ENCODE peak calls at places on chromosomes 6 and 20, in eight cellular contexts. One of them, this sample, is unnamed.

GRCh38 chr6:119313937-119314893 is 35.3 kb downstream of the MAN1A1 start:
- DNase-seq in hepatocyte: no peak
- DNase-seq in astrocyte of the spinal cord: no peak
- DNase-seq in psoas muscle: no peak
- DNase-seq in transverse colon: peak
- DNase-seq in A549: no peak
- DNase-seq in astrocyte: no peak
- DNase-seq in cardiac muscle cell: peak
- DNase-seq in this sample: no peak

GRCh38 chr6:34151321-34152041 is 5.6 kb upstream of the GRM4 start:
- DNase-seq in hepatocyte: peak
- DNase-seq in astrocyte of the spinal cord: no peak
- DNase-seq in psoas muscle: no peak
- DNase-seq in transverse colon: no peak
- DNase-seq in A549: no peak
- DNase-seq in astrocyte: no peak
- DNase-seq in cardiac muscle cell: no peak
- DNase-seq in this sample: no peak

GRCh38 chr6:129359811-129360787 is 349.9 kb downstream of the ARHGAP18 start:
- DNase-seq in hepatocyte: no peak
- DNase-seq in astrocyte of the spinal cord: no peak
- DNase-seq in psoas muscle: no peak
- DNase-seq in transverse colon: no peak
- DNase-seq in A549: no peak
- DNase-seq in astrocyte: no peak
- DNase-seq in cardiac muscle cell: no peak
- DNase-seq in this sample: peak

GRCh38 chr6:16806363-16806762 is 45.1 kb upstream of the ATXN1 start:
- DNase-seq in hepatocyte: no peak
- DNase-seq in astrocyte of the spinal cord: no peak
- DNase-seq in psoas muscle: no peak
- DNase-seq in transverse colon: no peak
- DNase-seq in A549: no peak
- DNase-seq in astrocyte: no peak
- DNase-seq in cardiac muscle cell: no peak
- DNase-seq in this sample: no peak

GRCh38 chr20:32098786-32099185 is 10.7 kb upstream of the TM9SF4 start:
- DNase-seq in hepatocyte: no peak
- DNase-seq in astrocyte of the spinal cord: no peak
- DNase-seq in psoas muscle: no peak
- DNase-seq in transverse colon: no peak
- DNase-seq in A549: no peak
- DNase-seq in astrocyte: no peak
- DNase-seq in cardiac muscle cell: no peak
- DNase-seq in this sample: no peak

GRCh38 chr6:16712931-16713484 is 48.3 kb downstream of the ATXN1 start:
- DNase-seq in hepatocyte: peak
- DNase-seq in astrocyte of the spinal cord: peak
- DNase-seq in psoas muscle: peak
- DNase-seq in transverse colon: peak
- DNase-seq in A549: peak
- DNase-seq in astrocyte: peak
- DNase-seq in cardiac muscle cell: no peak
- DNase-seq in this sample: peak

GRCh38 chr6:364609-365540 is 26.7 kb upstream of the IRF4 start:
- DNase-seq in hepatocyte: no peak
- DNase-seq in astrocyte of the spinal cord: no peak
- DNase-seq in psoas muscle: no peak
- DNase-seq in transverse colon: no peak
- DNase-seq in A549: no peak
- DNase-seq in astrocyte: no peak
- DNase-seq in cardiac muscle cell: no peak
- DNase-seq in this sample: no peak

GRCh38 chr6:36829919-36830544 is 9.2 kb downstream of the CPNE5 start:
- DNase-seq in hepatocyte: peak
- DNase-seq in astrocyte of the spinal cord: peak
- DNase-seq in psoas muscle: peak
- DNase-seq in transverse colon: peak
- DNase-seq in A549: no peak
- DNase-seq in astrocyte: peak
- DNase-seq in cardiac muscle cell: no peak
- DNase-seq in this sample: no peak

GRCh38 chr6:34238507-34239239 is 2.0 kb downstream of the HMGA1 start:
- DNase-seq in hepatocyte: no peak
- DNase-seq in astrocyte of the spinal cord: peak
- DNase-seq in psoas muscle: no peak
- DNase-seq in transverse colon: no peak
- DNase-seq in A549: no peak
- DNase-seq in astrocyte: no peak
- DNase-seq in cardiac muscle cell: no peak
- DNase-seq in this sample: peak

GRCh38 chr6:15751721-15752350 is 89.0 kb upstream of the DTNBP1 start:
- DNase-seq in hepatocyte: no peak
- DNase-seq in astrocyte of the spinal cord: no peak
- DNase-seq in psoas muscle: no peak
- DNase-seq in transverse colon: no peak
- DNase-seq in A549: no peak
- DNase-seq in astrocyte: no peak
- DNase-seq in cardiac muscle cell: no peak
- DNase-seq in this sample: no peak

GRCh38 chr6:154887051-154887450 is 108.1 kb upstream of the TIAM2 start:
- DNase-seq in hepatocyte: no peak
- DNase-seq in astrocyte of the spinal cord: no peak
- DNase-seq in psoas muscle: no peak
- DNase-seq in transverse colon: no peak
- DNase-seq in A549: no peak
- DNase-seq in astrocyte: peak
- DNase-seq in cardiac muscle cell: no peak
- DNase-seq in this sample: no peak

DNA sequence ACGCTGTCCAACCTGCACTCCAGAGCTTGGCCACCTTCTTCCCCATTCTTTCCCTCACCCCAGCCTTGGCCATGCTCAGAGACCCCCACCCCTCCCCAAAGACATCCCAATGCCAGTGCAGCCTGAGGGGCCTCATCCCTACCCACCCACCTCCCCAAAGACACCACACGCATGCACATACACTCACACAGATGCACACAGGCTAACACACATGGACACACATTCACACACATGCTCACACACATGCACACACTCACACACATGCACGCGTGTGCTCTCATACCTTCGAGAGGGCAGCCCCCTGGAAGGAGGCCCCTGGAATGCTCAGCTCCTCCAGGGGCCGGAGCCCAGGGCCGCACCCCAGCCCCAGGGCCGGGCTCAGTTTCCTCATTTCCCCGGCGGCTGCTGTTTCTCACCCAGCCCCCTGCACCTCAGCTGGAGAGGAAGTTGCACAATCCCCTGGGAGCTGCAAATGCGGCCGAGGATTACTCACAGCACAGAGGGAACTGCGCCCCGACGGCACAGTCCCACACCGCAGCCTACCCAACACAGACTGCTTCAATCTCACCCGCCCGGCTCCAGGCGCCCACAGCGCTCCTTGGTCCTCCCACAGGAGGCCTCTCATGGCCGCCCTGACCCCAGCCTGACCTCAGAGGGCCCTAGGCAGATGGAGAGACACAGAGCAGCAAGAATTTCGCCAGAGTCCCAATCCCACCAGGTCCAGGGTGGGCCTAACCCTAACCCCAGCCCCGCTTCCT is 12.1 kb downstream of the TFEB start:
- DNase-seq in hepatocyte: peak
- DNase-seq in astrocyte of the spinal cord: peak
- DNase-seq in psoas muscle: peak
- DNase-seq in transverse colon: peak
- DNase-seq in A549: peak
- DNase-seq in astrocyte: peak
- DNase-seq in cardiac muscle cell: no peak
- DNase-seq in this sample: peak
- TF ChIP-seq CTCF in hepatocyte: no peak
- TF ChIP-seq CTCF in astrocyte of the spinal cord: no peak
- TF ChIP-seq CTCF in psoas muscle: no peak
- TF ChIP-seq CTCF in transverse colon: no peak
- TF ChIP-seq CTCF in A549: no peak
- TF ChIP-seq CTCF in astrocyte: no peak
- TF ChIP-seq CTCF in cardiac muscle cell: no peak
- TF ChIP-seq CTCF in this sample: no peak

DNA sequence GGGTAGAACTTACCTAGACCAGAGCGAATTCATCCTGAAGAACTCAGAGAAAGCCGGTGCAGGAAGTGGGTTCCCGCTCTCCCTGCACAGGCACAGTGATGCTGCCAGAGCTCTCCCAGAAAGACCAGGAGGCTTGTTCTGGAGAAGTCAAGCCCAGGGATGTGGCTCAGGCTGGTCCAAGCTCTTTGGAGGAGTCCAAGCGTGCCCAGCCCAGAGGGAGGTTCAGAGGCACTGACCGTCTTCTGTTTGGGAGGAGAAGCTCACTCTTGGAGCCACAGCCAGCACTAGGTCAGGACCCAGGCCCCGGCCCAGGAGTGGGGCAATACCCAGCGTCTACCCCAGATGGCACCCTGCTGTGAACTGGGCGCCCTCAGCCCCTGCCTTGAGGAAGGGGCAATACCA is 1.5 kb upstream of the PMEPA1 start:
- DNase-seq in hepatocyte: no peak
- DNase-seq in astrocyte of the spinal cord: no peak
- DNase-seq in psoas muscle: no peak
- DNase-seq in transverse colon: no peak
- DNase-seq in A549: peak
- DNase-seq in astrocyte: no peak
- DNase-seq in cardiac muscle cell: no peak
- DNase-seq in this sample: no peak
- H3K4me3 ChIP-seq in hepatocyte: peak
- H3K4me3 ChIP-seq in astrocyte of the spinal cord: peak
- H3K4me3 ChIP-seq in psoas muscle: peak
- H3K4me3 ChIP-seq in transverse colon: no peak
- H3K4me3 ChIP-seq in A549: peak
- H3K4me3 ChIP-seq in astrocyte: peak
- H3K4me3 ChIP-seq in cardiac muscle cell: no peak
- H3K4me3 ChIP-seq in this sample: no peak

DNA sequence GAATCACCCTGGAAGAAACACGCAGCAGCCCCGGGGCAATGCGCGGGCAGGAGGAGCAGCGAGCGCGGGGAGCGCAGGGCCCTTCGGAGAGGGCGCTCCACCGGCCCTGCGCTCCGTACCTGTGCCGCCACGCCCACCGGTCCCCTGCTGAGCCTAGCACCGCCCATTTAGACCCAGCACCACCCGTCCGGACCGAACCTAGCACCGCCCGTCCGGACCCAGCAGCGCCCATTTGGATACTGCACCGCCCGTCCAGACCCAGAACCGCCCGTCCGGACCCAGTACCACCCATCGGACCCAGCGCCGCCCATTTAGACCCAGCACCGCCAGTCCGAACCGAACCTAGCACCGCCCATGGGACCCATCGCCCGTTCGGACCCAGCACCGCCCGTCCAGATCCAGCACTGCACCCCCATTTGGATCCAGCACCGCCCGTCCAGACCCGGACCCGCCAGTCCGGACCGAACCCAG is 917 bp upstream of the AFDN start:
- DNase-seq in hepatocyte: peak
- DNase-seq in astrocyte of the spinal cord: no peak
- DNase-seq in psoas muscle: peak
- DNase-seq in transverse colon: peak
- DNase-seq in A549: peak
- DNase-seq in astrocyte: no peak
- DNase-seq in cardiac muscle cell: peak
- DNase-seq in this sample: peak
- TF ChIP-seq CTCF in hepatocyte: no peak
- TF ChIP-seq CTCF in astrocyte of the spinal cord: no peak
- TF ChIP-seq CTCF in psoas muscle: no peak
- TF ChIP-seq CTCF in transverse colon: no peak
- TF ChIP-seq CTCF in A549: no peak
- TF ChIP-seq CTCF in astrocyte: no peak
- TF ChIP-seq CTCF in cardiac muscle cell: no peak
- TF ChIP-seq CTCF in this sample: no peak

GRCh38 chr20:44963325-44964215 is 2.7 kb upstream of the STK4 start:
- DNase-seq in hepatocyte: no peak
- DNase-seq in astrocyte of the spinal cord: no peak
- DNase-seq in psoas muscle: no peak
- DNase-seq in transverse colon: no peak
- DNase-seq in A549: no peak
- DNase-seq in astrocyte: no peak
- DNase-seq in cardiac muscle cell: no peak
- DNase-seq in this sample: no peak

GRCh38 chr20:44966030-44966961 is at the start of gene STK4:
- DNase-seq in hepatocyte: peak
- DNase-seq in astrocyte of the spinal cord: peak
- DNase-seq in psoas muscle: peak
- DNase-seq in transverse colon: peak
- DNase-seq in A549: peak
- DNase-seq in astrocyte: peak
- DNase-seq in cardiac muscle cell: peak
- DNase-seq in this sample: peak

GRCh38 chr20:44967207-44967807 is 995 bp downstream of the STK4 start:
- DNase-seq in hepatocyte: no peak
- DNase-seq in astrocyte of the spinal cord: no peak
- DNase-seq in psoas muscle: no peak
- DNase-seq in transverse colon: peak
- DNase-seq in A549: no peak
- DNase-seq in astrocyte: no peak
- DNase-seq in cardiac muscle cell: no peak
- DNase-seq in this sample: no peak

GRCh38 chr20:44962483-44962882 is 2.3 kb upstream of the TOMM34 start:
- DNase-seq in hepatocyte: no peak
- DNase-seq in astrocyte of the spinal cord: no peak
- DNase-seq in psoas muscle: no peak
- DNase-seq in transverse colon: no peak
- DNase-seq in A549: peak
- DNase-seq in astrocyte: no peak
- DNase-seq in cardiac muscle cell: no peak
- DNase-seq in this sample: no peak

DNA sequence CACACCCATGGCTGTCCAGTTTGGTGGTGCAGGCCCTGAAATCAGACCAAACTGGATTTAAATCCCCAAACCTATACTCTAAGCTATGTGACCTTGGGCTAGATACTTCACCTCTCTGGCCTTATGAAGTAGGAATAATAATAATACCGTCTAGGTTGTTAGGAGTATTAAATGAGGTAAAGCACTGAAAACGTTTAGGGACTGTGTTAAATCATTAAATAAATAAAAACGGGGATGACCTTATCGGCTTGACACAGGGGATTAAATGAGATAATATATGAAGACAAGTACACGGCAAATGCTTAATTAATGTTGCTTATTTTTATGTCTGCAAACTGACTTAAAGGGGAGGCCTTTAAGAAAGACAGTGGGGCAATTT is 672 bp upstream of the STK4 start:
- DNase-seq in hepatocyte: no peak
- DNase-seq in astrocyte of the spinal cord: no peak
- DNase-seq in psoas muscle: no peak
- DNase-seq in transverse colon: no peak
- DNase-seq in A549: no peak
- DNase-seq in astrocyte: no peak
- DNase-seq in cardiac muscle cell: no peak
- DNase-seq in this sample: no peak
- H3K4me3 ChIP-seq in hepatocyte: peak
- H3K4me3 ChIP-seq in astrocyte of the spinal cord: peak
- H3K4me3 ChIP-seq in psoas muscle: peak
- H3K4me3 ChIP-seq in transverse colon: peak
- H3K4me3 ChIP-seq in A549: peak
- H3K4me3 ChIP-seq in astrocyte: peak
- H3K4me3 ChIP-seq in cardiac muscle cell: peak
- H3K4me3 ChIP-seq in this sample: peak

This sample was measured in foreskin fibroblast.